ENCODE peak calls at places on chromosomes 5 and 9, in ten cellular contexts. T, H, D, Z, L, G, X, A, N and V are unnamed samples.

GRCh38 chr9:133994359-133995011 is 2.4 kb upstream of the VAV2 start:
- DNase-seq in T (peak), H (peak), D (peak), Z (peak), L (peak), G (peak), X (no peak), A (peak), N (no peak), V (no peak)

GRCh38 chr5:135508496-135509005 is 27.2 kb downstream of the NEUROG1 start:
- DNase-seq in T (no peak), H (no peak), D (no peak), Z (no peak), L (no peak), G (no peak), X (no peak), A (no peak), N (no peak), V (no peak)

GRCh38 chr5:9523090-9523813 is 22.6 kb downstream of the SEMA5A start:
- DNase-seq in T (no peak), H (no peak), D (peak), Z (no peak), L (peak), G (peak), X (no peak), A (no peak), N (no peak), V (no peak)

GRCh38 chr5:36374275-36374862 is 72.7 kb upstream of the RANBP3L start:
- DNase-seq in T (no peak), H (no peak), D (no peak), Z (no peak), L (peak), G (peak), X (no peak), A (no peak), N (peak), V (no peak)

GRCh38 chr5:74432240-74432639 is 208.3 kb downstream of the ENC1 start:
- DNase-seq in T (no peak), H (peak), D (no peak), Z (no peak), L (no peak), G (no peak), X (no peak), A (no peak), N (no peak), V (no peak)

GRCh38 chr9:28688172-28688571 is 1114.9 kb upstream of the C9orf72 start:
- DNase-seq in T (no peak), H (no peak), D (no peak), Z (no peak), L (no peak), G (no peak), X (no peak), A (no peak), N (no peak), V (no peak)

GRCh38 chr5:65203746-65204145 is 278.0 kb downstream of the ADAMTS6 start:
- DNase-seq in T (no peak), H (no peak), D (no peak), Z (no peak), L (peak), G (peak), X (no peak), A (no peak), N (peak), V (no peak)

GRCh38 chr5:181108578-181109165 is 22.3 kb downstream of the OR2V1 start:
- DNase-seq in T (no peak), H (no peak), D (no peak), Z (no peak), L (no peak), G (no peak), X (no peak), A (no peak), N (no peak), V (no peak)

GRCh38 chr9:81607593-81608288 is 81.6 kb downstream of the TLE1 start:
- DNase-seq in T (no peak), H (no peak), D (no peak), Z (no peak), L (no peak), G (no peak), X (no peak), A (no peak), N (no peak), V (no peak)

GRCh38 chr9:128494108-128494742 is 10.3 kb upstream of the GLE1 start:
- DNase-seq in T (no peak), H (peak), D (no peak), Z (no peak), L (no peak), G (no peak), X (no peak), A (no peak), N (no peak), V (no peak)

GRCh38 chr5:170585278-170585677 is 81.5 kb downstream of the KCNIP1 start:
- DNase-seq in T (no peak), H (no peak), D (peak), Z (no peak), L (no peak), G (peak), X (no peak), A (no peak), N (no peak), V (no peak)

GRCh38 chr5:126122942-126123341 is 300.3 kb upstream of the GRAMD2B start:
- DNase-seq in T (no peak), H (peak), D (peak), Z (no peak), L (no peak), G (no peak), X (no peak), A (no peak), N (no peak), V (no peak)

GRCh38 chr9:127654619-127655018 is 42.5 kb downstream of the STXBP1 start:
- DNase-seq in T (no peak), H (no peak), D (no peak), Z (no peak), L (peak), G (no peak), X (no peak), A (no peak), N (no peak), V (no peak)

GRCh38 chr9:137417161-137418021 is 5.6 kb downstream of the EXD3 start:
- DNase-seq in T (no peak), H (no peak), D (no peak), Z (no peak), L (no peak), G (no peak), X (no peak), A (no peak), N (no peak), V (no peak)

GRCh38 chr5:172407861-172408260 is 46.5 kb downstream of the SH3PXD2B start:
- DNase-seq in T (no peak), H (no peak), D (no peak), Z (no peak), L (peak), G (peak), X (no peak), A (no peak), N (peak), V (no peak)

GRCh38 chr5:138504799-138505198 is 38.2 kb downstream of the ETF1 start:
- DNase-seq in T (no peak), H (no peak), D (no peak), Z (no peak), L (no peak), G (no peak), X (no peak), A (no peak), N (no peak), V (no peak)

GRCh38 chr5:151694035-151694485 is 7.3 kb upstream of the SPARC start:
- DNase-seq in T (no peak), H (no peak), D (peak), Z (no peak), L (no peak), G (no peak), X (no peak), A (no peak), N (no peak), V (no peak)

GRCh38 chr9:107460153-107461023 is 29.2 kb downstream of the KLF4 start:
- DNase-seq in T (no peak), H (no peak), D (no peak), Z (no peak), L (no peak), G (no peak), X (no peak), A (no peak), N (no peak), V (no peak)

GRCh38 chr5:72283358-72283757 is 36.7 kb downstream of the MRPS27 start:
- DNase-seq in T (no peak), H (no peak), D (no peak), Z (no peak), L (no peak), G (no peak), X (no peak), A (no peak), N (no peak), V (no peak)

GRCh38 chr5:50663636-50664035 is 2.8 kb upstream of the PARP8 start:
- DNase-seq in T (no peak), H (peak), D (no peak), Z (no peak), L (no peak), G (no peak), X (no peak), A (no peak), N (no peak), V (no peak)

GRCh38 chr9:129038109-129038852 is 1.9 kb downstream of the MIGA2 start:
- DNase-seq in T (no peak), H (no peak), D (no peak), Z (no peak), L (no peak), G (no peak), X (no peak), A (no peak), N (no peak), V (no peak)

GRCh38 chr5:115838885-115839518 is 2.4 kb downstream of the ATG12 start:
- DNase-seq in T (no peak), H (peak), D (peak), Z (no peak), L (peak), G (peak), X (no peak), A (no peak), N (no peak), V (no peak)

GRCh38 chr5:177552839-177553455 is 1.4 kb downstream of the FAM193B start:
- DNase-seq in T (no peak), H (no peak), D (no peak), Z (no peak), L (peak), G (peak), X (no peak), A (no peak), N (no peak), V (no peak)

GRCh38 chr9:135338546-135338945 is 141.0 kb upstream of the PPP1R26 start:
- DNase-seq in T (no peak), H (no peak), D (no peak), Z (no peak), L (no peak), G (no peak), X (no peak), A (no peak), N (no peak), V (no peak)

GRCh38 chr5:181130832-181131496 is at the start of gene OR2V1:
- DNase-seq in T (no peak), H (no peak), D (no peak), Z (no peak), L (no peak), G (no peak), X (no peak), A (no peak), N (no peak), V (no peak)

GRCh38 chr5:59813761-59814562 is 79.6 kb downstream of the PDE4D start:
- DNase-seq in T (no peak), H (peak), D (peak), Z (no peak), L (peak), G (peak), X (no peak), A (no peak), N (peak), V (no peak)

GRCh38 chr5:172311605-172312004 is 28.0 kb upstream of the UBTD2 start:
- DNase-seq in T (no peak), H (no peak), D (no peak), Z (no peak), L (no peak), G (no peak), X (no peak), A (no peak), N (no peak), V (no peak)

GRCh38 chr5:94928891-94929290 is 310.4 kb downstream of the SLF1 start:
- DNase-seq in T (no peak), H (no peak), D (no peak), Z (no peak), L (no peak), G (peak), X (no peak), A (no peak), N (peak), V (no peak)

GRCh38 chr5:176545737-176546509 is 3.2 kb upstream of the CDHR2 start:
- DNase-seq in T (no peak), H (no peak), D (peak), Z (no peak), L (no peak), G (no peak), X (no peak), A (no peak), N (no peak), V (no peak)

GRCh38 chr5:61417345-61417744 is 85.3 kb downstream of the ZSWIM6 start:
- DNase-seq in T (no peak), H (no peak), D (no peak), Z (no peak), L (no peak), G (no peak), X (no peak), A (no peak), N (no peak), V (no peak)

GRCh38 chr5:107294151-107294550 is 376.6 kb downstream of the EFNA5 start:
- DNase-seq in T (no peak), H (peak), D (no peak), Z (no peak), L (no peak), G (no peak), X (no peak), A (no peak), N (no peak), V (no peak)

GRCh38 chr9:34983209-34983608 is 6.3 kb upstream of the DNAJB5 start:
- DNase-seq in T (no peak), H (peak), D (no peak), Z (no peak), L (no peak), G (no peak), X (no peak), A (no peak), N (no peak), V (no peak)

GRCh38 chr5:41636605-41637004 is 126.2 kb upstream of the PLCXD3 start:
- DNase-seq in T (no peak), H (peak), D (peak), Z (peak), L (no peak), G (peak), X (no peak), A (no peak), N (no peak), V (no peak)

GRCh38 chr5:134115806-134116175 is 1.3 kb downstream of the TCF7 start:
- DNase-seq in T (no peak), H (no peak), D (no peak), Z (no peak), L (no peak), G (no peak), X (no peak), A (no peak), N (no peak), V (no peak)

GRCh38 chr5:67581203-67581602 is 384.6 kb upstream of the CD180 start:
- DNase-seq in T (no peak), H (no peak), D (peak), Z (no peak), L (peak), G (no peak), X (peak), A (no peak), N (peak), V (no peak)

GRCh38 chr9:91880378-91880972 is 69.6 kb downstream of the ROR2 start:
- DNase-seq in T (no peak), H (no peak), D (no peak), Z (no peak), L (peak), G (no peak), X (no peak), A (no peak), N (no peak), V (no peak)